ENCODE peak calls at places on chromosomes 5 and 9, in nine cellular contexts. O is GM12865, V is GM12864, X is cardiac fibroblast, D is sigmoid colon, J is ovary, Y is RWPE2, U is heart left ventricle, W is AG09309. F is an unnamed sample.

GRCh38 chr9:126502417-126503332 is 111.1 kb upstream of the LMX1B start:
- DNase-seq in X (no peak), O (no peak), U (no peak), Y (peak), W (no peak), V (no peak), D (peak), J (no peak), F (no peak)

GRCh38 chr5:109654455-109654854 is 35.3 kb upstream of the MAN2A1 start:
- DNase-seq in V (no peak), J (no peak), O (no peak), D (no peak), U (no peak), W (no peak), X (peak), Y (no peak), F (no peak)

GRCh38 chr5:2158109-2158508 is 275.4 kb upstream of the IRX4 start:
- DNase-seq in W (no peak), D (no peak), V (no peak), X (no peak), U (no peak), J (no peak), Y (no peak), O (no peak), F (no peak)

GRCh38 chr9:71678999-71679398 is 89.3 kb downstream of the CEMIP2 start:
- DNase-seq in D (no peak), V (no peak), U (no peak), O (no peak), J (no peak), X (no peak), W (no peak), Y (no peak), F (no peak)

GRCh38 chr5:138330813-138331448 is 673 bp downstream of the CDC25C start:
- DNase-seq in Y (no peak), X (peak), U (no peak), O (no peak), J (no peak), D (no peak), V (no peak), W (no peak), F (no peak)

GRCh38 chr9:113502427-113503008 is 39.0 kb downstream of the RGS3 start:
- DNase-seq in W (no peak), J (no peak), Y (no peak), D (no peak), O (no peak), U (no peak), V (no peak), X (no peak), F (no peak)

GRCh38 chr5:64930672-64931318 is 162.1 kb downstream of the CWC27 start:
- DNase-seq in O (no peak), D (no peak), X (no peak), J (no peak), Y (no peak), U (no peak), W (no peak), V (no peak), F (no peak)

GRCh38 chr5:112694853-112695709 is 42.6 kb upstream of the APC start:
- DNase-seq in V (no peak), X (peak), U (no peak), O (no peak), Y (no peak), D (no peak), W (peak), J (no peak), F (no peak)

GRCh38 chr5:9546973-9547947 is 1.4 kb upstream of the SEMA5A start:
- DNase-seq in J (peak), O (no peak), X (peak), V (no peak), U (no peak), D (no peak), W (peak), Y (peak), F (peak)

GRCh38 chr9:71758785-71759184 is 9.5 kb downstream of the CEMIP2 start:
- DNase-seq in O (no peak), W (no peak), J (no peak), V (no peak), Y (no peak), D (no peak), U (no peak), X (peak), F (no peak)

GRCh38 chr9:70802206-70802605 is 319.2 kb downstream of the TRPM3 start:
- DNase-seq in V (no peak), W (peak), D (no peak), J (no peak), Y (no peak), X (peak), O (no peak), U (no peak), F (no peak)

GRCh38 chr9:122226142-122226757 is 2.5 kb downstream of the LHX6 start:
- DNase-seq in V (no peak), O (no peak), U (no peak), X (no peak), Y (no peak), D (no peak), J (no peak), W (no peak), F (no peak)

GRCh38 chr5:15521349-15521937 is 21.5 kb downstream of the FBXL7 start:
- DNase-seq in D (no peak), J (no peak), Y (no peak), W (no peak), O (no peak), X (peak), V (no peak), U (no peak), F (no peak)

GRCh38 chr5:133440467-133441115 is 171.8 kb downstream of the FSTL4 start:
- DNase-seq in V (no peak), U (no peak), X (no peak), O (no peak), Y (no peak), D (no peak), W (no peak), J (no peak), F (no peak)

GRCh38 chr9:121744002-121744686 is 92.7 kb downstream of the DAB2IP start:
- DNase-seq in X (peak), W (peak), V (no peak), D (peak), U (peak), Y (no peak), J (peak), O (peak), F (no peak)

GRCh38 chr9:16413509-16414016 is 456.9 kb downstream of the BNC2 start:
- DNase-seq in X (peak), J (no peak), D (peak), Y (no peak), U (no peak), O (no peak), W (peak), V (no peak), F (no peak)

GRCh38 chr5:61933787-61934626 is 372.0 kb upstream of the KIF2A start:
- DNase-seq in W (no peak), Y (no peak), V (peak), X (peak), O (peak), J (peak), U (peak), D (no peak), F (peak)

GRCh38 chr9:114284316-114285060 is 38.4 kb upstream of the ORM1 start:
- DNase-seq in O (no peak), V (no peak), X (no peak), J (peak), U (peak), W (no peak), Y (peak), D (peak), F (no peak)

GRCh38 chr9:100098887-100099721 is at the start of the genes ERP44 and INVS:
- DNase-seq in J (peak), W (peak), V (peak), X (peak), U (peak), O (peak), Y (peak), D (peak), F (peak)

GRCh38 chr5:132263548-132264261 is 6.2 kb downstream of the PDLIM4 start:
- DNase-seq in D (peak), V (no peak), J (peak), U (peak), X (peak), W (peak), O (no peak), Y (peak), F (no peak)

GRCh38 chr5:107268241-107268640 is 402.5 kb downstream of the EFNA5 start:
- DNase-seq in W (no peak), O (no peak), J (no peak), Y (no peak), X (peak), V (no peak), U (no peak), D (no peak), F (no peak)

GRCh38 chr5:102341918-102342317 is 45.8 kb upstream of the SLCO4C1 start:
- DNase-seq in D (no peak), J (no peak), Y (no peak), X (no peak), V (no peak), W (no peak), O (no peak), U (no peak), F (no peak)

GRCh38 chr5:134511796-134512660 is 13.4 kb upstream of the JADE2 start:
- DNase-seq in X (peak), D (peak), W (no peak), Y (peak), U (peak), J (peak), V (no peak), O (no peak), F (no peak)

GRCh38 chr9:118059520-118060278 is 355.5 kb downstream of the TLR4 start:
- DNase-seq in V (no peak), Y (no peak), D (no peak), X (peak), J (peak), U (peak), W (no peak), O (peak), F (peak)

GRCh38 chr5:91383956-91384300 is 811 bp upstream of the ARRDC3 start:
- DNase-seq in D (no peak), X (peak), Y (no peak), O (peak), J (no peak), V (no peak), W (no peak), U (peak), F (peak)

GRCh38 chr5:150514708-150515211 is 6.8 kb downstream of the NDST1 start:
- DNase-seq in D (no peak), V (no peak), O (no peak), Y (no peak), J (no peak), W (no peak), U (no peak), X (peak), F (no peak)

GRCh38 chr5:131523500-131524185 is 111.4 kb downstream of the RAPGEF6 start:
- DNase-seq in V (no peak), U (no peak), O (no peak), W (no peak), D (no peak), Y (no peak), J (no peak), X (no peak), F (no peak)

GRCh38 chr5:116382874-116383266 is 191.8 kb downstream of the SEMA6A start:
- DNase-seq in V (no peak), Y (no peak), D (no peak), O (no peak), X (no peak), W (no peak), J (no peak), U (no peak), F (no peak)

GRCh38 chr5:59923465-59923864 is 29.9 kb upstream of the PDE4D start:
- DNase-seq in W (no peak), J (no peak), D (no peak), V (no peak), O (no peak), U (no peak), X (peak), Y (no peak), F (no peak)

GRCh38 chr9:112863214-112863613 is 27.5 kb downstream of the SLC46A2 start:
- DNase-seq in X (peak), Y (no peak), W (no peak), D (peak), U (no peak), O (peak), J (no peak), V (no peak), F (no peak)

GRCh38 chr5:16561660-16562059 is 55.1 kb downstream of the RETREG1 start:
- DNase-seq in V (no peak), D (no peak), O (no peak), W (no peak), X (no peak), U (no peak), J (no peak), Y (no peak), F (no peak)

GRCh38 chr9:15182003-15182695 is 124.9 kb downstream of the TTC39B start:
- DNase-seq in O (no peak), D (no peak), Y (no peak), X (no peak), W (no peak), U (no peak), J (no peak), V (no peak), F (no peak)

GRCh38 chr5:127799293-127799905 is 96.2 kb downstream of the CCDC192 start:
- DNase-seq in X (no peak), J (no peak), Y (no peak), W (no peak), O (no peak), U (no peak), V (no peak), D (no peak), F (no peak)

GRCh38 chr9:110427497-110428104 is 89.9 kb upstream of the TXNDC8 start:
- DNase-seq in X (peak), V (peak), W (no peak), O (peak), D (no peak), U (no peak), J (peak), Y (no peak), F (peak)
- TF ChIP-seq CTCF in X (peak), V (peak), W (peak), O (peak), D (no peak), U (peak), J (no peak), Y (peak), F (peak)

GRCh38 chr5:139849501-139849900 is 53.9 kb downstream of the PSD2 start:
- DNase-seq in D (no peak), Y (peak), V (no peak), J (peak), W (no peak), O (no peak), X (no peak), U (no peak), F (no peak)

GRCh38 chr5:139847091-139847490 is 51.5 kb downstream of the PSD2 start:
- DNase-seq in V (no peak), W (no peak), Y (no peak), J (peak), D (no peak), U (no peak), O (no peak), X (no peak), F (no peak)

GRCh38 chr5:139848508-139849100 is 53.0 kb downstream of the PSD2 start:
- DNase-seq in U (no peak), J (peak), O (peak), D (no peak), V (no peak), W (no peak), X (no peak), Y (no peak), F (no peak)

GRCh38 chr5:139845846-139846681 is 50.5 kb downstream of the PSD2 start:
- DNase-seq in D (no peak), V (no peak), J (peak), Y (no peak), O (no peak), U (no peak), X (no peak), W (no peak), F (no peak)

DNA sequence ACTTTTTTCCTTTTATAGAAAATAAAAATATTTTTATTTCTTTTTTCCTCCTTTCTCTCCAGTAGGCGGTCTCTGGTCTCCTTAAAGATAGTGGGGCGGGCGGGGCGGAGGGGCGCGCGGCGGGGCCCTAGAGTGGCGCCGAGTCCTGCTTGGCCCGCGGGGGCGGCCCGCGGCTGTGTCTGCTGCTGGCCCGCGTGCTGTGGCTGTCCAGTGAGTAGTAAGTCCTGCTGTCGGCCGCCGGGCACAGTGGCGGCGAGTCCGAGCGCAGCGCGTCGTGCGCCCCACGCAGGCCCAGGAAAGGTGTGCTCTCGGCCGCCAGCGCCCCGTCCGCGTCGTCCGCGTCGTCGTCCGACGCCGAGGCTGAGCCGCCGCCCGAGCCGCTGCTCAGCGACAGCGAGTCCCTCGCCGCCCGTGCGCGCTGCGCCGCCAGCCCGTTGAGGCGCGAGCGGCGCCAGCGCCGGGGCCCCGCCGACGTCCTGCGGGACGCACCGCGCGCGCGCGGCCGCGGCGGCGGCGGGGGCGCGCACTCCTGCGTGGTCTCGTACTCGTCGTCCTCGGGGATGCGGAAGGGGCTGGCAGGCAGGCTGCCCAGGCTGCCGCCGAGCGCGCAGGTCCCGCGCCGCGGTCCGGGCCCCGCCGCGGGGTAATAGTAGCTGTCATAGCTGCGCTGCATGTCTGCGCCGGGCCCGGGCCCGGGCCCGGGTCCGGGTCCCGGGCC is 52.3 kb downstream of the PSD2 start:
- DNase-seq in D (peak), O (peak), U (peak), V (no peak), J (peak), X (peak), W (no peak), Y (no peak), F (peak)
- TF ChIP-seq CTCF in D (no peak), O (no peak), U (no peak), V (no peak), J (peak), X (no peak), W (no peak), Y (no peak), F (no peak)

GRCh38 chr5:177491983-177492746 is 5.2 kb downstream of the PDLIM7 start:
- DNase-seq in W (no peak), J (no peak), X (no peak), D (no peak), U (no peak), Y (no peak), O (no peak), V (no peak), F (no peak)

GRCh38 chr5:177490311-177490991 is 7.0 kb downstream of the PDLIM7 start:
- DNase-seq in X (no peak), U (no peak), O (no peak), W (no peak), D (peak), J (no peak), Y (no peak), V (no peak), F (no peak)

GRCh38 chr5:177492841-177493240 is 4.6 kb downstream of the PDLIM7 start:
- DNase-seq in D (no peak), O (no peak), V (no peak), Y (no peak), J (no peak), X (no peak), W (no peak), U (no peak), F (no peak)

GRCh38 chr5:177490992-177491391 is 6.4 kb downstream of the PDLIM7 start:
- DNase-seq in D (no peak), Y (no peak), X (no peak), V (no peak), W (no peak), U (no peak), O (no peak), J (no peak), F (no peak)

DNA sequence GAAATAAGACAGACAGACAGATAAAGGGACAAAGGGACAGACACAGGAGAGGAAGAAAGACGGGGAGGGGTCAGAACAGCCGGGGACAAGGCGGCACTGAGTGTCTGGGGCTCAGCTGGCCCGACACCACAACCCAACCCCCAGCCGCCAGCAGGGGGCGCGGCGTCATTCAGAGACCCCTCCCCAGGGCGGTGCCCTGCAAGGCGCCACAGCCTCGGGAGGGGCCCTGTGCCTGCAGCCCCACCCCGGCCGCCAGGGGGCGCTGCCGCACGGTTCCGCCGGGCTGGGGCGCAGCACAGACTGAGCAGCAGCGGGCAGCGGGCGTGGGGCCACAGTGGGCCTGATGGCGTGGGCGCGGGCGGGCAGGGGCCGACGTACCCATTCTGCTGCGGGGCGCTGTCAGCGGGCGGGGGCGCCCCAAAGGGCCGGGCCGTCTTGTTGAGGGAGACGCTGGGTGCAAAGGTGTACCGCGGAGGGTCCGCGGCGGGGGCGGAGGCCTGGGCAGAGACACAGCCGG is 5.9 kb downstream of the PDLIM7 start:
- DNase-seq in Y (no peak), D (no peak), X (peak), V (no peak), W (no peak), J (no peak), U (no peak), O (peak), F (peak)
- TF ChIP-seq CTCF in Y (peak), D (peak), X (peak), V (peak), W (peak), J (peak), U (peak), O (peak), F (peak)

GRCh38 chr9:77453857-77454647 is 194.1 kb downstream of the GNA14 start:
- DNase-seq in J (no peak), W (no peak), O (no peak), Y (no peak), D (no peak), V (no peak), X (no peak), U (no peak), F (no peak)

GRCh38 chr9:77447646-77448045 is 200.5 kb downstream of the GNA14 start:
- DNase-seq in U (no peak), W (no peak), V (no peak), O (no peak), J (no peak), Y (no peak), D (no peak), X (no peak), F (no peak)

GRCh38 chr9:77451507-77451906 is 196.6 kb downstream of the GNA14 start:
- DNase-seq in J (no peak), O (no peak), X (no peak), Y (no peak), W (no peak), V (no peak), U (no peak), D (no peak), F (no peak)

GRCh38 chr9:77450093-77450475 is 198.0 kb downstream of the GNA14 start:
- DNase-seq in X (no peak), Y (no peak), W (no peak), U (no peak), D (no peak), O (no peak), J (no peak), V (no peak), F (no peak)

DNA sequence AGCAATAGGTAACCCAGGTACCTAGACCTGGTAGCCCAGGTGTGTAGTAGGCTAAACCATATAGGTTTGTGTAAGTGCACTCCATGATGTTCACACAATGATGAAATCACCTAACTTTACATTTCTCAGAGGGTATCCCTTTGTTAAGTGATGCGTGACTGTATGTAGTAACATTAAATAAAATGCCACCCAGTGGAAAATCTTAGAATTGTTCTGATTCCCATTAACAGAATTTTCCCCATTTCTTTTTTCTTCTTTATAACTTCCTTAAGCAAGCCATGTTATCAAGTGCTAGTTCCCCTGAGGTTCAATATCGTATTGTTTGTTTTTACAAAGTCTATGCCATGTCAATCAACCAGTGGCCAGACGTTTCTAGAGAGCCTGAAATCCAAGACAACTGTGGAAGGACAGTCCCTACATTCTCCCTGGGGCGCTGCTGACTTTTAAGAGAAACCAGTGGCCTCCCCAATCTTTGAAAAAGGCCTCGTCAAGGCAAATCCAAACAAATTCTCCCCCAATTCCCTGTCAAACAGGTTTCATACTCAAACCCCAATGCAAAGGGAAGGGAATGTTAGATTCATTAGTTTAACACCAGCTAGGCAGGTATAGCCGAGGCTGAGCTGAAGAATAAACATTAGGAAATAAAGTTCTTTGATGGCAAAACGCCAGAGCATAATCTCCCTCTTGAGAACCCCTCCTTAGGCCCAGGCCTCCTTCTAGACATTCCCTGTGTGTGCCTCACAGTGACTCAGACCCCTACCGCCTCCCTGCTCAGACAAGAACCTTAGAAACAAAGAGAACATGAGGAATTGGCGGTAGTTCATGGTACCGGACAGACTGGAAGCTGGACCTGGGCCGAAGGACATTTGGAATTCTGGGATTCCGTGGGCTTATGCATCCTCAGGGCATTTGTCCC is 198.7 kb downstream of the GNA14 start:
- DNase-seq in J (no peak), V (no peak), U (no peak), O (no peak), Y (peak), D (no peak), X (peak), W (peak), F (no peak)
- TF ChIP-seq CTCF in J (no peak), V (no peak), U (no peak), O (no peak), Y (peak), D (no peak), X (no peak), W (no peak), F (no peak)